ENCODE peak calls at places on chromosomes 16 and 17, in five cellular contexts. L is right cardiac atrium, C is hepatocyte, U is fibroblast of lung, Z is MM.1S. X is an unnamed sample.

GRCh38 chr17:14318109-14318905 is 17.4 kb downstream of the HS3ST3B1 start:
- DNase-seq in L (no peak), C (no peak), U (no peak), Z (no peak), X (no peak)

GRCh38 chr17:31134526-31134925 is 39.7 kb downstream of the NF1 start:
- DNase-seq in L (no peak), C (no peak), U (peak; percentile 30), Z (no peak), X (no peak)

GRCh38 chr16:10521681-10522274 is 58.6 kb downstream of the EMP2 start:
- DNase-seq in L (peak; percentile 32), C (peak; percentile 78), U (peak; percentile 45), Z (peak; percentile 59), X (peak; percentile 83)

GRCh38 chr17:13647551-13647950 is 45.8 kb upstream of the HS3ST3A1 start:
- DNase-seq in L (no peak), C (no peak), U (peak; percentile 11), Z (no peak), X (peak; percentile 38)

GRCh38 chr17:18877104-18877503 is 19.2 kb downstream of the PRPSAP2 start:
- DNase-seq in L (no peak), C (no peak), U (peak; percentile 60), Z (no peak), X (no peak)

GRCh38 chr16:30184430-30185140 is 1.2 kb downstream of the CORO1A start:
- DNase-seq in L (peak; percentile 21), C (no peak), U (no peak), Z (peak; percentile 42), X (peak; percentile 4)

GRCh38 chr17:63537001-63537400 is 13.3 kb upstream of the DCAF7 start:
- DNase-seq in L (no peak), C (no peak), U (no peak), Z (no peak), X (no peak)

GRCh38 chr17:58398574-58399266 is 18.6 kb downstream of the RNF43 start:
- DNase-seq in L (no peak), C (no peak), U (no peak), Z (no peak), X (no peak)

GRCh38 chr16:19008245-19008644 is 24.5 kb downstream of the TMC7 start:
- DNase-seq in L (no peak), C (no peak), U (peak; percentile 98), Z (no peak), X (peak; percentile 21)

GRCh38 chr17:72518810-72519597 is 398.2 kb downstream of the SOX9 start:
- DNase-seq in L (no peak), C (peak; percentile 87), U (peak; percentile 32), Z (no peak), X (no peak)

GRCh38 chr17:64920026-64920418 is 744 bp upstream of the LRRC37A3 start:
- DNase-seq in L (peak; percentile 26), C (no peak), U (no peak), Z (no peak), X (peak; percentile 21)

GRCh38 chr16:89949121-89949742 is 677 bp downstream of the DEF8 start:
- DNase-seq in L (no peak), C (no peak), U (no peak), Z (no peak), X (no peak)

GRCh38 chr17:20156196-20157077 is 147.3 kb downstream of the SPECC1 start:
- DNase-seq in L (peak; percentile 21), C (peak; percentile 85), U (peak; percentile 49), Z (peak; percentile 50), X (peak; percentile 73)

GRCh38 chr16:23353440-23353839 is 51.3 kb downstream of the SCNN1B start:
- DNase-seq in L (no peak), C (no peak), U (no peak), Z (peak; percentile 30), X (peak; percentile 19)

GRCh38 chr16:11857161-11857560 is 5.8 kb upstream of the RSL1D1 start:
- DNase-seq in L (no peak), C (no peak), U (peak; percentile 28), Z (no peak), X (no peak)

GRCh38 chr17:28570716-28571254 is 539 bp downstream of the PIGS start:
- DNase-seq in L (no peak), C (peak; percentile 67), U (no peak), Z (peak; percentile 47), X (peak; percentile 38)

GRCh38 chr16:35711958-35712357 is 2252.5 kb downstream of the TP53TG3F start:
- DNase-seq in L (no peak), C (no peak), U (no peak), Z (no peak), X (no peak)
- H3K9me3 ChIP-seq in L (no peaks in the 10 kb centered on the region), C (peaks cover 12% of the 10 kb centered on the region), U (no peaks in the 10 kb centered on the region), Z (no peaks in the 10 kb centered on the region), X (no peaks in the 10 kb centered on the region)

DNA sequence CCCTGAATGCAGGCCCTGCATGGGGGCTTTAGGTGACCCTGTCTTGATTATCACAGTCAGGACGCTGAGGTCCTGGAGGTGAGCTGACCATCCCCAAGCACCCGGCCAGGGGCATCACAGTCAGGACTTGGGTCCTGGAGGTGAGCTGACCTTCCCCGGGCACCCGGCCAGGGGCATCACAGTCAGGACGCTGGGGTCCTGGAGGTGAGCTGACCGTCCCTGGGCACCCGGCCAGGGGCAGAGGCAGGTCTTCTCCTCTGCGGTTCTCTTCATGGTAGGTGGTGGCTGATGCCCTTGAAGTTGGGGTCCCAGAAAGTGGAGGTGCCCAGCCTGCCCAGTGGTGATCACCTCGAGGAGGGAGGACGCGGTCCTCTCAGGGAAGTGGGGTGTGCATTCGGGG is 36.2 kb upstream of the GSE1 start:
- DNase-seq in L (no peak), C (no peak), U (no peak), Z (no peak), X (no peak)
- H3K4me1 ChIP-seq in L (peaks cover 15% of the 10 kb centered on the region), C (peaks cover 60% of the 10 kb centered on the region), U (peaks cover 25% of the 10 kb centered on the region), Z (peaks cover 4% of the 10 kb centered on the region), X (peaks cover 32% of the 10 kb centered on the region)

GRCh38 chr16:86201746-86202145 is 302.8 kb downstream of the IRF8 start:
- DNase-seq in L (no peak), C (no peak), U (no peak), Z (no peak), X (no peak)
- H3K27me3 ChIP-seq in L (no peaks in the 10 kb centered on the region), C (no peaks in the 10 kb centered on the region), U (peaks cover 5% of the 10 kb centered on the region), Z (peaks cover 58% of the 10 kb centered on the region), X (no peaks in the 10 kb centered on the region)

DNA sequence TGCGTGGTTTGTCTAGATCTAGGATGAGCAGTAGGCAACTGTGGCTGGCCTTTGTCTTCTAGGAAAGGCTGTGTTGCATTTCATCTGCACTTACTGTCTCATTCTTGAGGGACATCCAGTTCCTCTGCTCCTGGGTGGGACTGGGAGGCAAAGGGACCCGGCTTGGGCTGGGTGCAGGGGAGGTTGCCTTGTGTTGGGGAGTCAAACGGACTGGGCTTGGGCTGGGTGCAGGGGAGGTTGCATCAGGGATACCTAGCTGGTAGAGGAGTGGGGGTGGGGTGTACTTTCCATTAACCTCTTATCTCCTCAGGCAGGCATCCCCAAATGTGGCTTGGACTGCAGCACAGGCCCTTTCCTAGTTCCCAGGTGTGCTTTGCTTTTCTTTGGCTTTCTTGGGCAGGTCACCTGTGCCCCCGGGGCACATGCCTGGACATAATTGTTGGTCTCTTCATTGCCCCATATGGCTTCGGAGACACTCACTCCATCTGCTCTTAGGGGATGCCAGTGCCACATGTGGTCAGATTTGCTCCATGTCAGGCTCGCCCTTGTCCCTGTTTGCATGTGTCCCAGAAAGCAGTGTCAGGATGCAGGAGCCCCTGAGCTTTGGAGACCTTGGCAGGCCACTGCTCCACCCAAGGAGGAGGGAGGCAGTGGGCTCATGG is 1682.9 kb downstream of the TP53TG3F start:
- DNase-seq in L (no peak), C (no peak), U (no peak), Z (no peak), X (no peak)
- H3K9me3 ChIP-seq in L (no peaks in the 10 kb centered on the region), C (no peaks in the 10 kb centered on the region), U (no peaks in the 10 kb centered on the region), Z (no peaks in the 10 kb centered on the region), X (no peaks in the 10 kb centered on the region)

DNA sequence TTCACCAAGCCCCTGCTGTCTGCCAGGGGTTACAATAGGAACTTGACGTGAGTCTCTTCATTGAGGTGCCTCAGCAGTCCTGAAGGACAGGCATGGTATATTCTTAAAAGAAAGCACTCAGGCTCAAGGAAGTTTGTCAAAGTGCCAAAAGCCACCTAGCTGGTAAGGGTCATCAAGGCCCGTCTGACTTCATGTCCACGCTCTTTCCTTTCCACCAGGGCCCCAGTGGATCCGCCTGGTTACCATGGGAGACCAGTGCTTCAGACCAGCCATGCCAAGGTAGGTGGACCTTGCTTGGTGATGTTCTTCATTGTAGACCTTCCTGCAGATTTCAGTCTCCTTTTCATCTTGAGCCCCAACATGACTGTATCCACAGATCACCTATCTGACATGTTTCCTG is 27.6 kb upstream of the CCL1 start:
- DNase-seq in L (no peak), C (no peak), U (no peak), Z (no peak), X (no peak)
- H3K4me1 ChIP-seq in L (no peaks in the 10 kb centered on the region), C (no peaks in the 10 kb centered on the region), U (no peaks in the 10 kb centered on the region), Z (peaks cover 98% of the 10 kb centered on the region), X (peaks cover 4% of the 10 kb centered on the region)

GRCh38 chr16:8516471-8516870 is 73.8 kb downstream of the TMEM114 start:
- DNase-seq in L (no peak), C (no peak), U (no peak), Z (no peak), X (no peak)
- H3K27me3 ChIP-seq in L (no peaks in the 10 kb centered on the region), C (no peaks in the 10 kb centered on the region), U (no peaks in the 10 kb centered on the region), Z (no peaks in the 10 kb centered on the region), X (no peaks in the 10 kb centered on the region)

GRCh38 chr17:61160789-61161440 is 238.7 kb upstream of the TBX2 start:
- DNase-seq in L (no peak), C (no peak), U (no peak), Z (no peak), X (peak; percentile 40)

GRCh38 chr17:61157246-61157887 is 242.3 kb upstream of the TBX2 start:
- DNase-seq in L (no peak), C (peak; percentile 54), U (peak; percentile 71), Z (no peak), X (peak; percentile 49)

GRCh38 chr17:61155590-61156181 is 244.0 kb upstream of the TBX2 start:
- DNase-seq in L (no peak), C (no peak), U (no peak), Z (no peak), X (no peak)

GRCh38 chr17:61159415-61159814 is 240.2 kb upstream of the TBX2 start:
- DNase-seq in L (no peak), C (no peak), U (peak; percentile 72), Z (no peak), X (no peak)

DNA sequence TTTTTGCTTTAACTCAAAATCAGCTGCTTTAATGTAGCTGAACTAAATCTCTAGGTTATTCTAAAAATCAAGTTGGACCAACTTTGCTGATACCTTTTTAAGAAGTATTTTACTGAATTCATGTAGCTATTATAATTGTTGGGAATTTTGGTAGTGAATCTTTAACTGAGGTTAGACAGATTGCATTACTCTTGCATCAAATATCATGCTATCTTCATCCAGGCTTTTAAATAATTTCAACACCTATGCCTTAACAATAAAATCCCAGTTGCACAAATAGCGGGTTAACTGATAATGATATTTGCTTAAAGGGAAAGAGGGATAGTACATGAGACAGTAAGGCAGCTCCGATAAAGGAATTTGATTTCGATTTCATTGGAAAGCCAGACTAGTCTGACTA is 241.3 kb upstream of the TBX2 start:
- DNase-seq in L (no peak), C (no peak), U (no peak), Z (no peak), X (no peak)
- H3K9me3 ChIP-seq in L (no peaks in the 10 kb centered on the region), C (no peaks in the 10 kb centered on the region), U (no peaks in the 10 kb centered on the region), Z (no peaks in the 10 kb centered on the region), X (no peaks in the 10 kb centered on the region)

X was measured in SJCRH30.